ENCODE peak calls at places on chromosome 5, in nine cellular contexts. D is GM23338, S is HCT116, Y is SK-N-SH, N is hepatocyte, G is MM.1S, L is PC-3, F is OCI-LY7, T is GM23248. E is an unnamed sample.
A peak's percentile ranks its signal among the peaks of the same experiment; 100 is the strongest.

GRCh38 chr5:125412561-125413535 is 666.4 kb upstream of the ZNF608 start:
- DNase-seq in G (no peak), N (peak; percentile 90), Y (peak; percentile 73), D (peak; percentile 85), T (peak; percentile 81), L (peak; percentile 56), F (peak; percentile 37), S (no peak), E (peak; percentile 93)

GRCh38 chr5:171122372-171122771 is 186.7 kb upstream of the TLX3 start:
- DNase-seq in Y (peak; percentile 25), L (no peak), T (no peak), N (no peak), F (no peak), G (no peak), S (no peak), D (no peak), E (no peak)

GRCh38 chr5:88660947-88661869 is 221.8 kb downstream of the MEF2C start:
- DNase-seq in N (peak; percentile 89), F (peak; percentile 83), D (peak; percentile 96), G (peak; percentile 96), L (peak; percentile 96), S (peak; percentile 68), T (peak; percentile 83), Y (peak; percentile 98), E (peak; percentile 97)

GRCh38 chr5:17839848-17840247 is 205.6 kb downstream of the TAF11L14 start:
- DNase-seq in T (no peak), G (no peak), L (no peak), Y (no peak), S (no peak), N (no peak), F (no peak), D (no peak), E (no peak)

GRCh38 chr5:136053336-136054121 is 24.7 kb downstream of the TGFBI start:
- DNase-seq in Y (no peak), N (peak; percentile 91), T (peak; percentile 98), S (peak; percentile 76), L (peak; percentile 94), F (no peak), G (no peak), D (no peak), E (no peak)

GRCh38 chr5:137754236-137754960 is at the start of gene HNRNPA0:
- DNase-seq in D (peak; percentile 98), T (peak; percentile 99), G (peak; percentile 98), S (peak; percentile 95), L (peak; percentile 90), Y (peak; percentile 97), N (peak; percentile 99), F (peak; percentile 98), E (peak; percentile 99)

GRCh38 chr5:164048527-164048926 is 543.1 kb downstream of the MAT2B start:
- DNase-seq in Y (peak; percentile 3), L (peak; percentile 23), D (no peak), N (no peak), S (no peak), F (no peak), T (no peak), G (no peak), E (no peak)

GRCh38 chr5:68012429-68012828 is 203.1 kb upstream of the PIK3R1 start:
- DNase-seq in G (no peak), F (no peak), T (peak; percentile 68), S (no peak), N (no peak), D (no peak), Y (no peak), L (no peak), E (no peak)

GRCh38 chr5:132526290-132526973 is 16.9 kb downstream of the IL5 start:
- DNase-seq in L (peak; percentile 79), N (peak; percentile 74), D (peak; percentile 90), Y (peak; percentile 70), F (peak; percentile 65), S (peak; percentile 44), G (peak; percentile 70), T (peak; percentile 66), E (peak; percentile 72)

GRCh38 chr5:83750759-83751158 is 30.1 kb upstream of the HAPLN1 start:
- DNase-seq in N (no peak), F (no peak), T (no peak), Y (no peak), S (no peak), L (no peak), G (no peak), D (no peak), E (no peak)

GRCh38 chr5:22837803-22838202 is 15.3 kb downstream of the CDH12 start:
- DNase-seq in G (no peak), N (no peak), F (no peak), T (no peak), L (no peak), Y (no peak), D (no peak), S (no peak), E (no peak)

GRCh38 chr5:154923441-154924430 is 14.3 kb downstream of the GEMIN5 start:
- DNase-seq in N (no peak), T (no peak), L (no peak), S (no peak), D (no peak), Y (no peak), G (no peak), F (no peak), E (no peak)
- H2AFZ ChIP-seq in N (no peak overlapping the region), T (no peak overlapping the region), L (no peak overlapping the region), S (no peak overlapping the region), D (no peak overlapping the region), Y (no peak overlapping the region), G (no peak overlapping the region), F (no peak overlapping the region), E (no peak overlapping the region)

DNA sequence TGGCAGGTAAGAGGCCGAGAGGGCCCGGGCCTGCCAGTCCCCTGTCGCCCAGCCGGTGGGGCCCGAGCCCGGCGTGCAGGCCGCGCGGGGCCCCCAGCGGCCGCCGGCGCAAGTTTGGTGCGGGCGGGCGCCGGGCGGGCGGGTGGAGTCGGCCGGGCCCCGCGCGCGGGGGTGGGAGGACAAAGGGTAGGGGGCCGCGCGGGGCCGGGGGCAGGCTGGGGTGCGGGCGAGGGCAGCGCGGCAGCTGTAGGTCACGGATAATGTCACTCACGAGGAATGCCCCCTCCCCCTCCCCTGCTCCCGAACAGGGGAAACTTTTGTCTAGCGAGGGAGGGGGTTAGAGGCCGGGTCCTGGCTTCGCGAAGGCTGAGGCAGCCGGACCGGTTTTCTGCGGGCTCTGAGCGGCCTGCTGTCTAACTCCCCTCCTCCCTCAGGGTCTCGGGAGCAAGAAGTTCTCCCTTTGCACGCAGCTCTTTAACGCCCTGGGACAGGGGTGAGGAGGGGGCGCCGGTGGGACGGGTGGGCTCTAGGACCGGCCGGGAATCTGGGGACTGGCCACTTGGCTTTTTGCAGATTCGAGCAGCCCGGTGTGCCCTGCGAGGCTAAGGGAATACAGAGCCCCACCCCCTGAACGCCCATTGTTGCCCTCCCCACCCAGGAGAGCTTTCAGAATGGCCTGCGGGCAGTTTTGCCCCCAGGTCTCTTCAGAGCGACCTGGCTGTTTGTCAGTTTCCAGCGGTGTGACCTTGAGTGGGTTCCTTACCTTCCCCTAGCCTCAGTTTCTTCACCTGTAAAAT is 21.3 kb upstream of the NDST1 start:
- DNase-seq in S (peak; percentile 46), F (peak; percentile 79), Y (peak; percentile 87), N (peak; percentile 90), G (peak; percentile 56), T (peak; percentile 70), D (peak; percentile 95), L (peak; percentile 81), E (peak; percentile 90)
- TF ChIP-seq EZH2phosphoT487 in S (no peak), F (no peak), Y (no peak), N (no peak), G (no peak), T (no peak), D (no peak), L (no peak), E (no peak)

DNA sequence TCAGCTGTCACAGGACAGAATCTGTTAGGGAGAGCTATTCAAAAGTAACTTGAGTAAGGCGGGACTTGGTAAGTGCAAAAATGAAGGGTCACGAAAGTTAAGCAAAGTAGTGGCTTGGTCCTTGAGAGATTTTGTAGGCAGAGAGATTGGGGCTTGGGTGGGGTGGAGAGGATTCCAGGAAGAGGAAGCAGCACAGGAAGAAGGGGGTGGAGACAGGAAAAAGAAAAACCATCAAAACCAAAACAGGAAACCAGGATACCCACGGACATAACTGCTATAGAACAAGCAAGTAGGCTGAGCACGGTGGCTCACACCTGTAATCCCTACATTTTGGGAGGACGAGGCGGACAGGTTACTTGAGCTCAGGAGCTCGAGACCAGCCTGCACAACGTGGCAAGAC is 3.7 kb downstream of the ROPN1L start:
- DNase-seq in S (no peak), L (no peak), D (no peak), T (no peak), Y (no peak), N (no peak), G (no peak), F (peak; percentile 11), E (no peak)
- H3K4me3 ChIP-seq in S (no peak overlapping the region), L (no peak overlapping the region), D (no peak overlapping the region), T (no peak overlapping the region), Y (no peak overlapping the region), N (no peak overlapping the region), G (no peak overlapping the region), F (no peak overlapping the region), E (no peak overlapping the region)

DNA sequence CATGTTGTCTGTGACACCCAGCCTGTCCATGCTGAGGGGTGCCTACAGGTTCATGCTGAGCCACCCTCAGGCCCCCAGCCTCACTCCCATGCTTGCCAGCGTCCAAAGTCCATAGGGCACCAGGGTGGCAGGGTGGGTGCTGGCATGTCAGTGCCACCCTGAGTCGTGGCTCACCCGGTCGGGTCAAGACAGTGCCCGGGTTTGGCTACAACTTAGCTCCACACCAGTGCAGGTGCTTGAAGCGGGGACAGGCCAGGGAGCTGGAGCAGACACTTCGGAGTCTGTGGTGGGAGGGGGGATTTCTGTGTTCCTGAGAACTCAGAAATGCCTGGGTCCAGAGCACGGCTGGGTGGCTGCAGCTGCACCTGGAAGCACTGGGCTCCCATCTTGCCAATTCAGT is 579.2 kb upstream of the FAM174A start:
- DNase-seq in T (no peak), F (no peak), S (no peak), L (no peak), N (no peak), G (no peak), D (no peak), Y (no peak), E (no peak)
- H2AFZ ChIP-seq in T (no peak overlapping the region), F (no peak overlapping the region), S (no peak overlapping the region), L (no peak overlapping the region), N (no peak overlapping the region), G (no peak overlapping the region), D (no peak overlapping the region), Y (no peak overlapping the region), E (no peak overlapping the region)

E was measured in neural progenitor cell.